ENCODE peak calls at places on chromosomes 1 and 21, in eight cellular contexts. B is stimulated activated naive CD8-positive, alpha-beta T cell treated with anti-CD3 and anti-CD28 coated beads, Interleukin-15, amount 100 ng/mL, for 72 hours; S is HuH-7.5; G is AG10803; Y is iPS-NIHi11; M is anterior cingulate cortex; I is GM19239; F is activated CD8-positive, alpha-beta memory T cell treated with anti-CD3 and anti-CD28 coated beads, Interleukin-2, amount 10 ng/mL, durations not matched to agents 7 days and 5 days. N is an unnamed sample.

GRCh38 chr1:151193304-151193703 is 3.3 kb upstream of the VPS72 start:
- DNase-seq in B (no peak), M (no peak), G (no peak), S (no peak), I (no peak), F (no peak), Y (no peak), N (no peak)

GRCh38 chr1:150887018-150887417 is at the start of gene CTXND2:
- DNase-seq in S (no peak), F (no peak), I (no peak), M (no peak), B (no peak), G (peak; percentile 8), Y (no peak), N (no peak)

GRCh38 chr1:73800376-73800775 is 397.6 kb downstream of the LRRIQ3 start:
- DNase-seq in Y (no peak), M (no peak), I (no peak), G (peak; percentile 76), B (no peak), F (no peak), S (no peak), N (no peak)

GRCh38 chr1:46133946-46134345 is 1.5 kb upstream of the PIK3R3 start:
- DNase-seq in M (no peak), I (no peak), G (no peak), Y (no peak), S (no peak), F (no peak), B (no peak), N (no peak)

GRCh38 chr1:209319549-209319948 is 264.0 kb upstream of the CAMK1G start:
- DNase-seq in M (no peak), G (no peak), Y (no peak), I (no peak), B (no peak), S (no peak), F (no peak), N (no peak)

GRCh38 chr21:45290948-45291612 is 3.4 kb upstream of the POFUT2 start:
- DNase-seq in I (no peak), Y (no peak), M (no peak), S (no peak), B (no peak), G (peak; percentile 64), F (peak; percentile 40), N (no peak)

GRCh38 chr1:19963636-19964035 is 15.8 kb downstream of the PLA2G2A start:
- DNase-seq in M (no peak), F (no peak), G (no peak), S (no peak), Y (no peak), B (no peak), I (no peak), N (no peak)

GRCh38 chr1:1250828-1251284 is 4.3 kb upstream of the C1QTNF12 start:
- DNase-seq in B (peak; percentile 87), S (no peak), Y (no peak), G (no peak), F (peak; percentile 88), I (peak; percentile 71), M (no peak), N (no peak)

GRCh38 chr1:50967416-50968020 is 2.5 kb upstream of the CDKN2C start:
- DNase-seq in B (no peak), Y (no peak), G (peak; percentile 56), F (no peak), M (no peak), S (peak; percentile 9), I (no peak), N (no peak)

GRCh38 chr1:107389410-107390075 is 248.7 kb downstream of the NTNG1 start:
- DNase-seq in G (peak; percentile 8), S (no peak), I (no peak), F (no peak), M (no peak), Y (no peak), B (no peak), N (no peak)

GRCh38 chr21:38938343-38938742 is 132.6 kb downstream of the ETS2 start:
- DNase-seq in I (no peak), B (peak; percentile 24), G (peak; percentile 32), M (no peak), Y (peak; percentile 54), F (peak; percentile 65), S (no peak), N (no peak)

GRCh38 chr1:81920245-81920740 is 119.6 kb downstream of the ADGRL2 start:
- DNase-seq in B (no peak), S (no peak), M (no peak), F (no peak), G (peak; percentile 9), I (no peak), Y (peak; percentile 66), N (no peak)

GRCh38 chr21:41620982-41621381 is 113.0 kb upstream of the TMPRSS2 start:
- DNase-seq in F (no peak), M (no peak), Y (no peak), G (peak; percentile 87), I (no peak), B (no peak), S (no peak), N (no peak)

GRCh38 chr1:44044071-44044801 is 13.0 kb upstream of the SLC6A9 start:
- DNase-seq in B (no peak), G (no peak), M (no peak), F (no peak), I (no peak), S (no peak), Y (no peak), N (no peak)

GRCh38 chr1:7726623-7727022 is 44.5 kb upstream of the VAMP3 start:
- DNase-seq in G (no peak), Y (no peak), M (no peak), S (no peak), I (no peak), B (no peak), F (no peak), N (no peak)

GRCh38 chr1:209813902-209814301 is 8.0 kb upstream of the IRF6 start:
- DNase-seq in M (no peak), B (no peak), I (no peak), Y (no peak), G (no peak), F (no peak), S (no peak), N (no peak)

GRCh38 chr1:202046748-202047708 is 36.6 kb downstream of the ELF3 start:
- DNase-seq in M (no peak), Y (no peak), I (no peak), S (peak; percentile 33), G (no peak), B (no peak), F (no peak), N (no peak)

GRCh38 chr1:52403566-52404115 is 582 bp downstream of the ORC1 start:
- DNase-seq in F (peak; percentile 82), I (peak; percentile 22), G (peak; percentile 72), S (peak; percentile 24), Y (peak; percentile 73), B (peak; percentile 60), M (no peak), N (peak; percentile 5)

GRCh38 chr1:186985889-186986491 is 157.2 kb downstream of the PLA2G4A start:
- DNase-seq in I (peak; percentile 4), S (no peak), M (no peak), B (no peak), G (peak; percentile 56), Y (peak; percentile 39), F (no peak), N (peak; percentile 47)

GRCh38 chr1:187894349-187894748 is 1065.6 kb downstream of the PLA2G4A start:
- DNase-seq in G (no peak), B (no peak), S (no peak), M (no peak), F (no peak), Y (no peak), I (no peak), N (no peak)

GRCh38 chr1:207822602-207823451 is 71.0 kb downstream of the CD46 start:
- DNase-seq in G (peak; percentile 71), B (peak; percentile 89), S (no peak), F (peak; percentile 65), Y (peak; percentile 81), I (peak; percentile 93), M (peak; percentile 91), N (no peak)

GRCh38 chr1:23530750-23531651 is at the start of gene E2F2:
- DNase-seq in B (peak; percentile 85), F (peak; percentile 92), S (peak; percentile 75), G (peak; percentile 83), M (peak; percentile 70), Y (peak; percentile 96), I (peak; percentile 73), N (no peak)

GRCh38 chr1:220803401-220804201 is 16.9 kb downstream of the MTARC1 start:
- DNase-seq in G (peak; percentile 16), B (peak; percentile 17), S (no peak), Y (peak; percentile 40), I (no peak), M (no peak), F (no peak), N (no peak)

GRCh38 chr21:18384771-18385170 is 18.8 kb downstream of the TMPRSS15 start:
- DNase-seq in G (no peak), B (no peak), S (peak; percentile 3), I (no peak), F (no peak), Y (peak; percentile 28), M (no peak), N (no peak)

GRCh38 chr1:170162385-170163226 is 16.8 kb downstream of the NTMT2 start:
- DNase-seq in M (no peak), B (no peak), G (peak; percentile 97), Y (peak; percentile 19), F (no peak), I (no peak), S (no peak), N (no peak)

GRCh38 chr1:37391181-37391949 is 83.0 kb upstream of the ZC3H12A start:
- DNase-seq in M (no peak), G (no peak), B (no peak), I (no peak), F (no peak), S (no peak), Y (peak; percentile 75), N (no peak)

GRCh38 chr1:226654046-226654445 is 85.0 kb downstream of the ITPKB start:
- DNase-seq in B (no peak), F (no peak), G (peak; percentile 57), I (no peak), S (no peak), M (no peak), Y (peak; percentile 58), N (no peak)

GRCh38 chr1:24830680-24831272 is 85.5 kb downstream of the CLIC4 start:
- DNase-seq in I (peak; percentile 25), B (no peak), G (peak; percentile 69), Y (peak; percentile 51), F (no peak), S (no peak), M (no peak), N (peak; percentile 87)

GRCh38 chr21:31945576-31945975 is 72.8 kb downstream of the HUNK start:
- DNase-seq in S (no peak), G (peak; percentile 88), Y (no peak), F (no peak), M (no peak), I (no peak), B (no peak), N (no peak)

GRCh38 chr1:31417148-31417547 is 4.1 kb downstream of the SERINC2 start:
- DNase-seq in G (no peak), S (peak; percentile 58), I (no peak), F (no peak), B (no peak), M (no peak), Y (no peak), N (no peak)

N was measured in SK-N-MC.